ENCODE peak calls at places on chromosomes 7 and 10, in four cellular contexts. One of them, this sample, is unnamed.

GRCh38 chr7:87877641-87878040 is 1.3 kb downstream of the DBF4 start:
- DNase-seq in HepG2: no peak
- DNase-seq in A549: no peak
- DNase-seq in GM12878: no peak
- DNase-seq in this sample: no peak

GRCh38 chr7:17939670-17940301 is 508 bp downstream of the SNX13 start:
- DNase-seq in HepG2: peak
- DNase-seq in A549: peak
- DNase-seq in GM12878: no peak
- DNase-seq in this sample: peak

GRCh38 chr10:33749042-33749441 is 414.6 kb upstream of the NRP1 start:
- DNase-seq in HepG2: no peak
- DNase-seq in A549: no peak
- DNase-seq in GM12878: no peak
- DNase-seq in this sample: no peak

GRCh38 chr7:11706666-11707605 is 125.1 kb downstream of the THSD7A start:
- DNase-seq in HepG2: no peak
- DNase-seq in A549: peak
- DNase-seq in GM12878: no peak
- DNase-seq in this sample: no peak

GRCh38 chr7:4849390-4849789 is 12.4 kb downstream of the PAPOLB start:
- DNase-seq in HepG2: peak
- DNase-seq in A549: peak
- DNase-seq in GM12878: no peak
- DNase-seq in this sample: peak

GRCh38 chr10:97889461-97890265 is 40.0 kb downstream of the GOLGA7B start:
- DNase-seq in HepG2: no peak
- DNase-seq in A549: peak
- DNase-seq in GM12878: no peak
- DNase-seq in this sample: peak

GRCh38 chr7:110407242-110407641 is 683.7 kb upstream of the LRRN3 start:
- DNase-seq in HepG2: no peak
- DNase-seq in A549: no peak
- DNase-seq in GM12878: no peak
- DNase-seq in this sample: no peak

GRCh38 chr10:12690525-12691139 is 310.9 kb downstream of the CCDC3 start:
- DNase-seq in HepG2: no peak
- DNase-seq in A549: no peak
- DNase-seq in GM12878: no peak
- DNase-seq in this sample: no peak

GRCh38 chr10:5376450-5376849 is 11.7 kb downstream of the UCN3 start:
- DNase-seq in HepG2: no peak
- DNase-seq in A549: no peak
- DNase-seq in GM12878: no peak
- DNase-seq in this sample: no peak

GRCh38 chr10:131769691-131770090 is 131.1 kb upstream of the PPP2R2D start:
- DNase-seq in HepG2: no peak
- DNase-seq in A549: no peak
- DNase-seq in GM12878: no peak
- DNase-seq in this sample: no peak

GRCh38 chr10:73992899-73993788 is 4.8 kb upstream of the VCL start:
- DNase-seq in HepG2: no peak
- DNase-seq in A549: no peak
- DNase-seq in GM12878: no peak
- DNase-seq in this sample: no peak

GRCh38 chr10:133013478-133013877 is 71.1 kb upstream of the CFAP46 start:
- DNase-seq in HepG2: no peak
- DNase-seq in A549: no peak
- DNase-seq in GM12878: no peak
- DNase-seq in this sample: no peak

GRCh38 chr7:156115582-156115981 is 303.3 kb upstream of the SHH start:
- DNase-seq in HepG2: no peak
- DNase-seq in A549: no peak
- DNase-seq in GM12878: no peak
- DNase-seq in this sample: no peak

GRCh38 chr10:132882481-132882951 is 59.9 kb downstream of the CFAP46 start:
- DNase-seq in HepG2: no peak
- DNase-seq in A549: no peak
- DNase-seq in GM12878: no peak
- DNase-seq in this sample: no peak

GRCh38 chr10:36669615-36670325 is 455.6 kb upstream of the ANKRD30A start:
- DNase-seq in HepG2: no peak
- DNase-seq in A549: no peak
- DNase-seq in GM12878: no peak
- DNase-seq in this sample: no peak

GRCh38 chr10:101441539-101442455 is 87.8 kb downstream of the BTRC start:
- DNase-seq in HepG2: peak
- DNase-seq in A549: peak
- DNase-seq in GM12878: no peak
- DNase-seq in this sample: peak

GRCh38 chr7:50393547-50394252 is 56.5 kb downstream of the FIGNL1 start:
- DNase-seq in HepG2: no peak
- DNase-seq in A549: no peak
- DNase-seq in GM12878: no peak
- DNase-seq in this sample: no peak

GRCh38 chr10:66925896-66926719 is at the start of gene LRRTM3:
- DNase-seq in HepG2: peak
- DNase-seq in A549: peak
- DNase-seq in GM12878: peak
- DNase-seq in this sample: peak

GRCh38 chr10:114283535-114283934 is 44.5 kb downstream of the VWA2 start:
- DNase-seq in HepG2: no peak
- DNase-seq in A549: no peak
- DNase-seq in GM12878: no peak
- DNase-seq in this sample: no peak

GRCh38 chr7:158023157-158023556 is 564.5 kb downstream of the PTPRN2 start:
- DNase-seq in HepG2: no peak
- DNase-seq in A549: no peak
- DNase-seq in GM12878: no peak
- DNase-seq in this sample: no peak

GRCh38 chr7:151440799-151441443 is 980 bp upstream of the CRYGN start:
- DNase-seq in HepG2: no peak
- DNase-seq in A549: no peak
- DNase-seq in GM12878: no peak
- DNase-seq in this sample: no peak

DNA sequence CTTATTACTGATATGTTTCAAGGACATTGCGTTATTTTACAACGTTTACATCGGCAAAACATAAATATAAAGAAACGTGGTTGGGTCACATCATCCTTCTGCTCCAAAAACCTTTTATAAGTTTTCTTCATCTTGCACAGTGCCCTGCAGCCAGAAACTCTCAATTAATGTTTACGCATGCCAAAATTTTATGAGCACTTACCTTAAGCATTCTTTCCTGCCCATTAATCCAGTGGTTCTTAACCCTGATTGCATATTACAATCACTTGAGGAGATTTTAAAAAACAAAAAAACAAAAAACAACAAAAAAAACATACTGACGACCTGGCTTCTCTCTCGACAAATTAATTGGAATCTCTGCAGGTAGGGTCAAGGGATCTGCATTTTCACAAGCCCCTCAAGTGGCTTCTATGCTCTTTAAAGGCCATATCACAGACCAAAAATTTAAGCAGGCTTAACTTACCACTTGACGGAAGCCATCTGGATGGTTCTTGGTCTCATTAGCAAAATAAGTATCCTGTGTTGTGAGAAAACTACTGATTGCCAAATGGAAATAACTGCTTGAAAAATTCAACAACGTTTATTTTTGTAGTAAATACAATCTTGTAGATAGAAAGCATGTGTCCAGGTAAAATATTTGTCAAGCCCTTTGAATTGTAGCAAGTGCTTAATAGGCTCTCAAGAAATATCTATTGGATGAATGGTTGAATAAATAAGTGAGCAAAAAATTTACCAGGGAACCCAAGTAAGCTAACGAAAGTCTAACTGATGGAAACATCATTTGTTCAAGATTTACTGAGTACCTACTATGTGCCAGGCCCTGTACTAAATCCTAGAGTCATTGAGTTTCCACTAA is 30.9 kb upstream of the SLC16A12 start:
- DNase-seq in HepG2: no peak
- DNase-seq in A549: no peak
- DNase-seq in GM12878: no peak
- DNase-seq in this sample: no peak
- TF ChIP-seq PBX3 in HepG2: no peak
- TF ChIP-seq PBX3 in A549: no peak
- TF ChIP-seq PBX3 in GM12878: no peak
- TF ChIP-seq PBX3 in this sample: no peak

GRCh38 chr10:500876-501275 is 188.6 kb downstream of the DIP2C start:
- DNase-seq in HepG2: no peak
- DNase-seq in A549: no peak
- DNase-seq in GM12878: no peak
- DNase-seq in this sample: no peak
- TF ChIP-seq PBX3 in HepG2: no peak
- TF ChIP-seq PBX3 in A549: no peak
- TF ChIP-seq PBX3 in GM12878: no peak
- TF ChIP-seq PBX3 in this sample: no peak

DNA sequence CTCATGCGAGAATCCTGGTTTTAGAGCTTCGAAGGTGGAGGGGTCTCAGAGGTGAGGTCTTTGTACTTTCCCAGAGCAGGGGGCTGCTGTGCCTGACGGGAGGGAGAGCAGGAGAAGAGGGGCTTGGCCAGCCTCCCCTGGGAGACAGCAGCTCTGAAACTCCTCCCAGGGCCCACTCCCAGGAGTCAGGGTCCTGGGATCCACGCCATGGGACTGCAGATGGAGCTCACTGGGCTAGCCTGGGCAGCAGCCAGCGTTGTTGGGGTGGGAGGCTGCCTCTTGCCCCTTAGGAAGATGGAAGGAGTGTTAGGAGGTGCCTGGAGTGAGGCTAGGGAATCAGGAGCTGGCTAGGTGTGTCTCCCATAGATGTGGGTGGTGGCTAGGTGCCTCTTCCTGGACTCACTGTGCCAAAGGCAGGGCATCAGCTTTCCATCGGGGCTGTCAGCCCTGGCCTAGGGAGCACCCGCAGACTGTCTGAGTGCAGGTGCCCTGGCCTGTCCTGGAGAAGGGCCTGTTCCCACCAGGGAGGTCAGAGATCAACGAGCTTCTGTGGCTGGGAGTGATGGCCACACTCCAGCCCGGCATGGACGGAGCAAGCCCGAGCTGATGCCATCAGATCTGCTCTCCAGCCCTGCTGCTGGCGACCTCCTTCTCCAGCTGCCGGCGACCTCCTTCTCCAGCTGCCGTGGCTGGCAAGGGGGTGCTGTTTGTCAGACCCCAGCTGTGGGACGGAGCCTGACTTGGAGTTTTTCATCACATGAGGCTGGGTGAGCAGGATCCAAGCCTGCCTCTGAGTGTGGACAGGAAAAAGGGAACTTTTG is 111.3 kb downstream of the PTPN20 start:
- DNase-seq in HepG2: no peak
- DNase-seq in A549: no peak
- DNase-seq in GM12878: no peak
- DNase-seq in this sample: no peak
- TF ChIP-seq PBX3 in HepG2: no peak
- TF ChIP-seq PBX3 in A549: no peak
- TF ChIP-seq PBX3 in GM12878: no peak
- TF ChIP-seq PBX3 in this sample: no peak

GRCh38 chr10:14062528-14063260 is 268.0 kb downstream of the FRMD4A start:
- DNase-seq in HepG2: no peak
- DNase-seq in A549: no peak
- DNase-seq in GM12878: no peak
- DNase-seq in this sample: no peak
- TF ChIP-seq PBX3 in HepG2: no peak
- TF ChIP-seq PBX3 in A549: no peak
- TF ChIP-seq PBX3 in GM12878: no peak
- TF ChIP-seq PBX3 in this sample: no peak

GRCh38 chr7:44187636-44188416 is 1.4 kb downstream of the GCK start:
- DNase-seq in HepG2: no peak
- DNase-seq in A549: no peak
- DNase-seq in GM12878: no peak
- DNase-seq in this sample: no peak

GRCh38 chr7:44191171-44191570 is 1.9 kb upstream of the GCK start:
- DNase-seq in HepG2: no peak
- DNase-seq in A549: no peak
- DNase-seq in GM12878: no peak
- DNase-seq in this sample: no peak

GRCh38 chr7:44188480-44189225 is 586 bp downstream of the GCK start:
- DNase-seq in HepG2: no peak
- DNase-seq in A549: no peak
- DNase-seq in GM12878: no peak
- DNase-seq in this sample: no peak

GRCh38 chr7:44189993-44190872 is 994 bp upstream of the GCK start:
- DNase-seq in HepG2: no peak
- DNase-seq in A549: no peak
- DNase-seq in GM12878: no peak
- DNase-seq in this sample: no peak

DNA sequence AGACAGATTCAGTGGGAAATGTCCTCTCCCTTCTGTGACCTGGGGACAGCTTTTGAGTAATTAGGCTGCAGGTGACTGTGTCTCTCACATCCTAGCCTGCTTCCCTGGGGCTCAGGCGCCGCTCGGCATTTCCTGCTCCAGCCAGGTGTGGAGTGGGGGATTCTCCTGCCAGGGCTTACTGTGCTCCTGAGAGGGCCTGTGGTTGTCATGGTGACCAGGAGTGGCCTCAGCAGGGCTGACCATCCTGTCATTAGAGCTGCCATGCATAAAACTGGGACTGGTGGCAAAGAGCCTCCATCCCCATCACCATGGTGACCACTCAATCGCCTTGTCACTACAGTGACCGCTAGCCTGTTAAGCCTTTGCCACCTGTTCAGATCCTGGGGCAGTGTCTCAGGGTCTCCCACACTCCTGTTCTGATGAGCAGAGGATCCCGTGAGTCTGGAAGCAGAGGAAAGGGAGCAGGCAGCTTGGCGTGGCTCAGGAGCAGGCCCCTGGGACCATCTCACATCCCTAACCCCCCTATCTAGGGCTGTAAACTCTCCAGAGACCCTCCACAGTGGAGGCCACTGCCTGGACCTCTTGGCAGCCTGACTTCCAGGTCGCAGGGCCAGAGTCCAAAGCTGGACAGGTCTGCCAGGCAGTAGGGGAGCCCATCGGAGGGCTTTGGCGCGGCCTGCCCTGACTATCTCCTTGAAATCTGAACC is at the start of gene GCK:
- DNase-seq in HepG2: no peak
- DNase-seq in A549: no peak
- DNase-seq in GM12878: no peak
- DNase-seq in this sample: no peak
- TF ChIP-seq PBX3 in HepG2: no peak
- TF ChIP-seq PBX3 in A549: no peak
- TF ChIP-seq PBX3 in GM12878: no peak
- TF ChIP-seq PBX3 in this sample: no peak

This sample was measured in SK-N-SH.